ENCODE peak calls at places on chromosomes 5 and 9, in nine cellular contexts. W is fibroblast of lung; O is stimulated activated CD4-positive, alpha-beta T cell treated with anti-CD3 and anti-CD28 coated beads, Interleukin-4, amount 100 ng/mL, for 24 hours; E is cardiac septum; N is activated CD8-positive, alpha-beta memory T cell treated with anti-CD3 and anti-CD28 coated beads, Interleukin-2, amount 10 ng/mL, durations not matched to agents 7 days and 5 days; B is T-helper 22 cell; P is sciatic nerve; Q is H54; I is thyroid gland. D is an unnamed sample.
A peak's percentile ranks its signal among the peaks of the same experiment; 100 is the strongest.

GRCh38 chr9:96420468-96421219 is 2.5 kb upstream of the ZNF367 start:
- DNase-seq in W (peak; percentile 97), O (peak; percentile 39), E (no peak), N (peak; percentile 57), B (no peak), P (no peak), Q (peak; percentile 88), I (peak; percentile 31), D (peak; percentile 81)

GRCh38 chr5:173507171-173507570 is 109.3 kb downstream of the BOD1 start:
- DNase-seq in W (no peak), O (no peak), E (no peak), N (no peak), B (no peak), P (no peak), Q (no peak), I (no peak), D (no peak)

GRCh38 chr9:131120620-131121228 is 4.7 kb upstream of the NUP214 start:
- DNase-seq in W (no peak), O (no peak), E (peak; percentile 55), N (no peak), B (no peak), P (no peak), Q (no peak), I (no peak), D (no peak)

GRCh38 chr5:84168841-84169240 is 215.8 kb downstream of the EDIL3 start:
- DNase-seq in W (peak; percentile 73), O (no peak), E (no peak), N (no peak), B (no peak), P (no peak), Q (no peak), I (no peak), D (no peak)

GRCh38 chr9:101530076-101530711 is 3.5 kb upstream of the RNF20 start:
- DNase-seq in W (peak; percentile 60), O (peak; percentile 76), E (no peak), N (peak; percentile 80), B (peak; percentile 22), P (peak; percentile 71), Q (peak; percentile 24), I (peak; percentile 62), D (peak; percentile 78)

GRCh38 chr5:29769474-29769873 is 1424.0 kb upstream of the CDH6 start:
- DNase-seq in W (no peak), O (no peak), E (no peak), N (no peak), B (no peak), P (no peak), Q (no peak), I (no peak), D (no peak)

GRCh38 chr5:138843789-138844461 is 31.2 kb downstream of the LRRTM2 start:
- DNase-seq in W (peak; percentile 34), O (no peak), E (no peak), N (no peak), B (no peak), P (no peak), Q (no peak), I (no peak), D (no peak)

GRCh38 chr5:72510610-72511121 is 3.5 kb upstream of the ZNF366 start:
- DNase-seq in W (peak; percentile 92), O (no peak), E (peak; percentile 82), N (no peak), B (no peak), P (peak; percentile 62), Q (peak; percentile 52), I (peak; percentile 35), D (no peak)

GRCh38 chr9:91285729-91286353 is 75.9 kb downstream of the AUH start:
- DNase-seq in W (peak; percentile 24), O (no peak), E (no peak), N (no peak), B (no peak), P (no peak), Q (no peak), I (no peak), D (no peak)

GRCh38 chr9:95008151-95008771 is 281.8 kb downstream of the AOPEP start:
- DNase-seq in W (no peak), O (peak; percentile 7), E (no peak), N (no peak), B (no peak), P (no peak), Q (no peak), I (peak; percentile 74), D (no peak)

GRCh38 chr5:83414601-83415000 is 56.9 kb upstream of the VCAN start:
- DNase-seq in W (peak; percentile 16), O (no peak), E (no peak), N (no peak), B (no peak), P (no peak), Q (no peak), I (no peak), D (no peak)

GRCh38 chr5:5126444-5126843 is 13.7 kb upstream of the ADAMTS16 start:
- DNase-seq in W (no peak), O (no peak), E (no peak), N (no peak), B (no peak), P (no peak), Q (peak; percentile 92), I (no peak), D (no peak)

GRCh38 chr9:122265265-122265900 is 701 bp downstream of the MRRF start:
- DNase-seq in W (peak; percentile 9), O (peak; percentile 16), E (no peak), N (peak; percentile 59), B (peak; percentile 2), P (no peak), Q (peak; percentile 15), I (no peak), D (no peak)

GRCh38 chr5:104942735-104943134 is 1380.1 kb upstream of the NUDT12 start:
- DNase-seq in W (peak; percentile 4), O (no peak), E (no peak), N (no peak), B (no peak), P (no peak), Q (no peak), I (no peak), D (no peak)

GRCh38 chr5:9502864-9503263 is 43.0 kb downstream of the SEMA5A start:
- DNase-seq in W (no peak), O (no peak), E (no peak), N (no peak), B (no peak), P (no peak), Q (no peak), I (no peak), D (no peak)

D was measured in NCI-H460.